ENCODE peak calls at places on chromosomes 11 and 22, in nine cellular contexts. M is uterus; Q is pancreas; I is HCT116; E is astrocyte of the cerebellum; R is EL; W is stimulated activated naive CD4-positive, alpha-beta T cell treated with Interleukin-2 at 50 U/mL for 16 hours; V is left cardiac atrium; K is activated T-helper 9 cell treated with anti-CD3 and anti-CD28 coated beads, Interleukin-2, amount 50 U/mL, for 16 hours. O is an unnamed sample.

GRCh38 chr11:64842851-64843841 is 1.3 kb downstream of the CDC42BPG start:
- DNase-seq in M (no peak), Q (peak; percentile 92), I (no peak), E (no peak), R (no peak), W (no peak), V (no peak), K (no peak), O (peak; percentile 30)

GRCh38 chr22:49760630-49761571 is 66.8 kb downstream of the BRD1 start:
- DNase-seq in M (no peak), Q (no peak), I (no peak), E (no peak), R (no peak), W (no peak), V (no peak), K (no peak), O (no peak)

GRCh38 chr22:36606114-36606513 is 77.1 kb upstream of the EIF3D start:
- DNase-seq in M (no peak), Q (peak; percentile 32), I (no peak), E (no peak), R (no peak), W (no peak), V (no peak), K (no peak), O (no peak)

GRCh38 chr11:131868769-131869482 is 498.5 kb downstream of the NTM start:
- DNase-seq in M (no peak), Q (no peak), I (no peak), E (no peak), R (no peak), W (no peak), V (no peak), K (no peak), O (no peak)

GRCh38 chr22:19709063-19709769 is 5.1 kb upstream of the SEPTIN5 start:
- DNase-seq in M (peak; percentile 66), Q (no peak), I (no peak), E (no peak), R (no peak), W (no peak), V (peak; percentile 71), K (no peak), O (no peak)

GRCh38 chr11:68651985-68652682 is 32.2 kb upstream of the GAL start:
- DNase-seq in M (no peak), Q (no peak), I (no peak), E (no peak), R (no peak), W (no peak), V (no peak), K (no peak), O (no peak)

GRCh38 chr11:74687237-74688005 is 43.8 kb downstream of the CHRDL2 start:
- DNase-seq in M (no peak), Q (no peak), I (no peak), E (no peak), R (peak; percentile 32), W (no peak), V (peak; percentile 25), K (no peak), O (peak; percentile 44)

GRCh38 chr11:73047773-73048371 is 94.2 kb downstream of the FCHSD2 start:
- DNase-seq in M (no peak), Q (no peak), I (no peak), E (no peak), R (no peak), W (no peak), V (no peak), K (no peak), O (no peak)

GRCh38 chr11:45590743-45591142 is 74.7 kb downstream of the CHST1 start:
- DNase-seq in M (no peak), Q (no peak), I (no peak), E (peak; percentile 18), R (peak; percentile 13), W (no peak), V (peak; percentile 78), K (no peak), O (no peak)

GRCh38 chr11:2277933-2278523 is 7.6 kb upstream of the ASCL2 start:
- DNase-seq in M (no peak), Q (no peak), I (no peak), E (no peak), R (no peak), W (no peak), V (no peak), K (no peak), O (no peak)

GRCh38 chr11:66920978-66921784 is 37.0 kb downstream of the PC start:
- DNase-seq in M (no peak), Q (no peak), I (no peak), E (no peak), R (no peak), W (no peak), V (no peak), K (no peak), O (no peak)

GRCh38 chr11:126476977-126477376 is 121.5 kb downstream of the ST3GAL4 start:
- DNase-seq in M (no peak), Q (no peak), I (no peak), E (no peak), R (no peak), W (no peak), V (no peak), K (no peak), O (no peak)

GRCh38 chr22:35966314-35967045 is 62.1 kb downstream of the RBFOX2 start:
- DNase-seq in M (no peak), Q (no peak), I (no peak), E (no peak), R (peak; percentile 88), W (no peak), V (no peak), K (no peak), O (peak; percentile 48)